ENCODE peak calls at places on chromosomes 12 and 14, in ten cellular contexts. H, Z, V, L, G, E, T, A, X and P are unnamed samples.

GRCh38 chr14:61322011-61322798 is 826 bp downstream of the PRKCH start:
- DNase-seq in T (peak; percentile 70), E (no peak), L (no peak), X (peak; percentile 72), V (no peak), H (peak; percentile 81), Z (no peak), G (no peak), A (no peak), P (no peak)

GRCh38 chr12:56034586-56035332 is 7.0 kb upstream of the RPS26 start:
- DNase-seq in T (no peak), X (no peak), A (no peak), G (no peak), E (no peak), V (no peak), Z (no peak), H (no peak), L (no peak), P (no peak)

GRCh38 chr14:23562822-23563472 is 4.6 kb downstream of the AP1G2 start:
- DNase-seq in H (no peak), A (no peak), L (peak; percentile 74), E (peak; percentile 81), X (peak; percentile 37), G (no peak), V (peak; percentile 68), Z (peak; percentile 72), T (no peak), P (peak; percentile 81)

GRCh38 chr12:94650143-94651056 is at the start of gene TMCC3:
- DNase-seq in H (no peak), A (no peak), V (no peak), L (no peak), G (peak; percentile 16), E (peak; percentile 41), X (peak; percentile 65), Z (peak; percentile 33), T (peak; percentile 78), P (peak; percentile 46)

GRCh38 chr12:78864483-78865296 is at the start of gene SYT1:
- DNase-seq in L (no peak), X (peak; percentile 40), E (peak; percentile 95), V (no peak), H (no peak), G (peak; percentile 36), T (no peak), Z (peak; percentile 96), A (no peak), P (no peak)

GRCh38 chr12:4277856-4278581 is 4.5 kb downstream of the CCND2 start:
- DNase-seq in X (no peak), G (no peak), H (no peak), T (no peak), A (no peak), E (no peak), L (no peak), V (no peak), Z (no peak), P (no peak)

GRCh38 chr14:96297000-96297399 is 41.0 kb downstream of the BDKRB1 start:
- DNase-seq in T (no peak), A (no peak), G (no peak), Z (no peak), E (no peak), H (no peak), X (no peak), L (peak; percentile 12), V (peak; percentile 54), P (peak; percentile 8)

GRCh38 chr12:15088115-15088514 is 115.3 kb downstream of the PDE6H start:
- DNase-seq in H (no peak), L (no peak), A (no peak), V (no peak), T (no peak), Z (no peak), G (no peak), E (no peak), X (no peak), P (no peak)

GRCh38 chr12:53327435-53328042 is 6.1 kb upstream of the AAAS start:
- DNase-seq in Z (no peak), E (no peak), X (no peak), G (no peak), L (no peak), T (no peak), V (peak; percentile 38), H (no peak), A (no peak), P (no peak)

GRCh38 chr14:81849714-81850113 is 316.1 kb upstream of the SEL1L start:
- DNase-seq in T (no peak), E (no peak), V (peak; percentile 47), A (no peak), X (no peak), H (no peak), L (no peak), G (no peak), Z (no peak), P (no peak)

GRCh38 chr14:89243765-89244164 is 173.3 kb downstream of the FOXN3 start:
- DNase-seq in H (no peak), A (no peak), E (no peak), L (no peak), X (no peak), Z (no peak), T (no peak), G (no peak), V (no peak), P (no peak)

GRCh38 chr12:64691227-64691792 is 67.9 kb downstream of the GNS start:
- DNase-seq in H (no peak), X (no peak), T (peak; percentile 9), A (no peak), G (no peak), L (no peak), E (peak; percentile 80), Z (no peak), V (no peak), P (peak; percentile 32)

GRCh38 chr12:64685605-64686004 is 73.6 kb downstream of the GNS start:
- DNase-seq in T (no peak), H (no peak), A (no peak), Z (no peak), E (no peak), V (no peak), G (no peak), L (no peak), X (no peak), P (no peak)

GRCh38 chr12:64691793-64692583 is 67.2 kb downstream of the GNS start:
- DNase-seq in T (no peak), A (no peak), G (no peak), X (no peak), Z (no peak), L (no peak), H (no peak), V (no peak), E (peak; percentile 57), P (peak; percentile 83)

GRCh38 chr12:64687816-64688599 is 71.2 kb downstream of the GNS start:
- DNase-seq in A (no peak), H (no peak), G (no peak), T (peak; percentile 46), E (no peak), V (no peak), X (no peak), L (peak; percentile 34), Z (no peak), P (no peak)

GRCh38 chr12:64688715-64689114 is 70.5 kb downstream of the GNS start:
- DNase-seq in Z (no peak), X (no peak), L (no peak), V (no peak), E (no peak), A (no peak), G (no peak), H (no peak), T (peak; percentile 82), P (no peak)
- H3K4me3 ChIP-seq in Z (no peak overlapping the region), X (no peak overlapping the region), L (no peak overlapping the region), V (no peak overlapping the region), E (no peak overlapping the region), A (no peak overlapping the region), G (no peak overlapping the region), H (no peak overlapping the region), T (no peak overlapping the region), P (no peak overlapping the region)

GRCh38 chr14:50107850-50108249 is 8.5 kb downstream of the VCPKMT start:
- DNase-seq in V (no peak), X (no peak), L (no peak), Z (no peak), E (no peak), G (no peak), T (no peak), A (no peak), H (no peak), P (no peak)
- H3K36me3 ChIP-seq in V (peaks cover 68% of the 10 kb centered on the region), X (no peaks in the 10 kb centered on the region), L (peaks cover 4% of the 10 kb centered on the region), Z (peaks cover 45% of the 10 kb centered on the region), E (peaks cover 2% of the 10 kb centered on the region), G (no peaks in the 10 kb centered on the region), T (peaks cover 25% of the 10 kb centered on the region), A (peaks cover 13% of the 10 kb centered on the region), H (no peaks in the 10 kb centered on the region), P (peaks cover 45% of the 10 kb centered on the region)

GRCh38 chr12:52079576-52080402 is at the start of gene SMIM41:
- DNase-seq in T (no peak), G (no peak), L (no peak), E (no peak), A (no peak), X (no peak), H (no peak), Z (no peak), V (no peak), P (no peak)
- H3K4me3 ChIP-seq in T (no peak within 1 kb of the TSS), G (no peak within 1 kb of the TSS), L (no peak within 1 kb of the TSS), E (no peak within 1 kb of the TSS), A (no peak within 1 kb of the TSS), X (peak within 1 kb of the TSS; percentile 15), H (no peak within 1 kb of the TSS), Z (no peak within 1 kb of the TSS), V (peak within 1 kb of the TSS; percentile 52), P (no peak within 1 kb of the TSS)

GRCh38 chr12:7212678-7213077 is 23.2 kb downstream of the PEX5 start:
- DNase-seq in H (no peak), Z (no peak), L (no peak), V (peak; percentile 47), G (no peak), A (no peak), E (no peak), X (no peak), T (no peak), P (no peak)

GRCh38 chr12:7207866-7208612 is 18.6 kb downstream of the PEX5 start:
- DNase-seq in Z (no peak), G (no peak), X (no peak), E (no peak), T (no peak), A (no peak), V (no peak), L (no peak), H (no peak), P (no peak)

GRCh38 chr12:7209958-7210357 is 20.5 kb downstream of the PEX5 start:
- DNase-seq in T (no peak), G (no peak), L (no peak), V (no peak), E (no peak), X (no peak), H (no peak), Z (no peak), A (no peak), P (no peak)

GRCh38 chr12:7206691-7207090 is 17.2 kb downstream of the PEX5 start:
- DNase-seq in X (no peak), A (no peak), T (no peak), V (peak; percentile 33), L (no peak), E (no peak), G (no peak), Z (no peak), H (no peak), P (no peak)

DNA sequence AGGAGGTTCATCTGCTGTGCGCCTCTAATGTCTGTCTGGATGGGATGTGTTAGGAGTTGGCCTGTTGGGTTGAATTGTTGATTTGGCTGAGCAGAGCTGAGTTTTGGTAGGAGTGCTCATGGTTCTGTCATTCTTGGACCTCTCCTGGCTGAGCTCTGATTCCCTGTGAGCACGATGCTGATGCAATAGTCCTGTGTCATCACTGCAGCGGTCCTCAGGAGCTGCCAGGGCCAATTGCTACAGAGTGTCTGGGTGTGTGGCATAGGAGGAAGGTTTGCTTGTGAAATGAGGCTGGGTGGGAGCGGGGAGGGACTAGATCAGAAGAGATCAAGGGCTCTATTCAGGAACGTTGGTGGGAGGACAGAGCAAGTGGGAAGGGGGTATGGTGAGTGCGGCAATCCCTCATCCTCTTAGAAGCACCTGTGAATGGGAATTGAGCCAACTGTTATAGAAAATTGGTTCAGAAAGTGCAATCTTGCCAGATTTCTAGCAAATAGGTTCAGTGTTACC is 21.2 kb downstream of the PEX5 start:
- DNase-seq in L (no peak), Z (no peak), V (no peak), G (no peak), T (no peak), H (no peak), X (no peak), A (no peak), E (no peak), P (no peak)
- H3K36me3 ChIP-seq in L (peaks cover 24% of the 10 kb centered on the region), Z (peaks cover 41% of the 10 kb centered on the region), V (peaks cover 72% of the 10 kb centered on the region), G (peaks cover 24% of the 10 kb centered on the region), T (peaks cover 67% of the 10 kb centered on the region), H (peaks cover 13% of the 10 kb centered on the region), X (no peaks in the 10 kb centered on the region), A (peaks cover 51% of the 10 kb centered on the region), E (peaks cover 20% of the 10 kb centered on the region), P (peaks cover 46% of the 10 kb centered on the region)